ENCODE peak calls at places on chromosomes 16 and 17, in five cellular contexts. K, Y, H, G and E are unnamed samples.

GRCh38 chr17:39705786-39706348 is 6.0 kb downstream of the ERBB2 start:
- DNase-seq in H (no peak), G (no peak), Y (peak; percentile 85), K (no peak), E (peak; percentile 95)

GRCh38 chr16:610513-611381 is 20.0 kb upstream of the WFIKKN1 start:
- DNase-seq in Y (no peak), H (no peak), K (no peak), G (peak; percentile 65), E (no peak)

GRCh38 chr16:14669776-14670175 is 24.3 kb downstream of the PLA2G10 start:
- DNase-seq in K (no peak), G (no peak), H (no peak), Y (no peak), E (no peak)

GRCh38 chr17:51147641-51148040 is 5.7 kb upstream of the NME1 start:
- DNase-seq in Y (no peak), H (no peak), G (no peak), K (no peak), E (no peak)

GRCh38 chr17:45282683-45283644 is 21.1 kb upstream of the SPATA32 start:
- DNase-seq in G (no peak), K (no peak), Y (no peak), H (peak; percentile 62), E (no peak)

GRCh38 chr16:57938936-57939871 is 31.7 kb downstream of the CNGB1 start:
- DNase-seq in K (peak; percentile 47), Y (peak; percentile 70), H (no peak), G (no peak), E (no peak)

GRCh38 chr17:76909971-76910760 is 42.0 kb downstream of the MGAT5B start:
- DNase-seq in Y (no peak), K (no peak), H (no peak), G (peak; percentile 31), E (peak; percentile 40)

GRCh38 chr16:57478396-57479024 is 7.8 kb downstream of the DOK4 start:
- DNase-seq in Y (peak; percentile 34), K (no peak), G (no peak), H (no peak), E (no peak)

GRCh38 chr17:40203131-40203530 is 16.0 kb upstream of the WIPF2 start:
- DNase-seq in Y (no peak), H (no peak), K (no peak), G (no peak), E (no peak)

GRCh38 chr16:87499189-87499486 is 6.3 kb upstream of the ZCCHC14 start:
- DNase-seq in H (peak; percentile 56), Y (no peak), G (no peak), K (no peak), E (no peak)

GRCh38 chr17:7479389-7480192 is at the start of gene ZBTB4:
- DNase-seq in G (peak; percentile 69), H (no peak), Y (no peak), K (peak; percentile 57), E (no peak)

GRCh38 chr16:59192551-59193199 is 458.6 kb upstream of the GOT2 start:
- DNase-seq in H (no peak), G (peak; percentile 21), Y (no peak), K (no peak), E (no peak)

GRCh38 chr16:79363484-79363883 is 237.1 kb downstream of the MAF start:
- DNase-seq in K (no peak), Y (no peak), G (no peak), H (no peak), E (no peak)

GRCh38 chr16:57297856-57298255 is 13.4 kb upstream of the PLLP start:
- DNase-seq in Y (no peak), G (peak; percentile 81), H (no peak), K (no peak), E (no peak)

GRCh38 chr17:5220074-5220473 is 14.6 kb downstream of the SCIMP start:
- DNase-seq in H (no peak), K (no peak), G (no peak), Y (no peak), E (no peak)

GRCh38 chr16:81737885-81738536 is 41.1 kb upstream of the PLCG2 start:
- DNase-seq in G (peak; percentile 84), H (no peak), Y (peak; percentile 89), K (peak; percentile 68), E (peak; percentile 58)

GRCh38 chr17:80284631-80285030 is 24.0 kb downstream of the RNF213 start:
- DNase-seq in H (no peak), G (no peak), K (no peak), Y (no peak), E (no peak)

GRCh38 chr17:19867654-19868395 is at the start of gene ULK2:
- DNase-seq in Y (peak; percentile 58), K (peak; percentile 27), H (peak; percentile 21), G (peak; percentile 42), E (no peak)

GRCh38 chr17:78013683-78014467 is 55.4 kb downstream of the TNRC6C start:
- DNase-seq in K (peak; percentile 74), H (peak; percentile 51), Y (no peak), G (peak; percentile 46), E (peak; percentile 58)

GRCh38 chr17:35536664-35537160 is 766 bp downstream of the SLFN12L start:
- DNase-seq in G (peak; percentile 58), Y (no peak), H (no peak), K (no peak), E (no peak)

GRCh38 chr17:41624208-41625101 is at the start of gene KRT17:
- DNase-seq in Y (peak; percentile 71), H (no peak), K (no peak), G (no peak), E (no peak)

GRCh38 chr16:61042736-61043135 is 993.5 kb downstream of the CDH8 start:
- DNase-seq in Y (no peak), K (no peak), H (no peak), G (no peak), E (no peak)

GRCh38 chr16:29813644-29814562 is 1.9 kb downstream of the PRRT2 start:
- DNase-seq in H (no peak), K (no peak), Y (no peak), G (no peak), E (no peak)

GRCh38 chr16:17404903-17405691 is 65.7 kb downstream of the XYLT1 start:
- DNase-seq in H (no peak), Y (no peak), K (peak; percentile 93), G (no peak), E (no peak)

GRCh38 chr16:55873122-55873521 is 2.1 kb downstream of the CES5A start:
- DNase-seq in Y (no peak), H (no peak), K (no peak), G (no peak), E (no peak)

GRCh38 chr16:28623172-28623711 is 13.4 kb upstream of the SULT1A1 start:
- DNase-seq in Y (peak; percentile 69), K (no peak), H (no peak), G (peak; percentile 70), E (peak; percentile 68)

GRCh38 chr16:70746708-70747424 is 54.1 kb downstream of the VAC14 start:
- DNase-seq in Y (peak; percentile 74), H (peak; percentile 82), K (peak; percentile 84), G (peak; percentile 71), E (peak; percentile 97)

GRCh38 chr17:58528443-58528842 is 14.0 kb upstream of the MTMR4 start:
- DNase-seq in H (no peak), Y (no peak), G (no peak), K (no peak), E (no peak)

GRCh38 chr17:58527949-58528348 is 13.5 kb upstream of the MTMR4 start:
- DNase-seq in Y (no peak), H (no peak), K (no peak), G (no peak), E (no peak)

GRCh38 chr17:58525239-58525638 is 10.8 kb upstream of the MTMR4 start:
- DNase-seq in H (peak; percentile 55), G (no peak), K (peak; percentile 65), Y (no peak), E (no peak)

GRCh38 chr17:58529275-58529674 is 14.8 kb upstream of the MTMR4 start:
- DNase-seq in Y (no peak), G (no peak), K (no peak), H (no peak), E (no peak)

DNA sequence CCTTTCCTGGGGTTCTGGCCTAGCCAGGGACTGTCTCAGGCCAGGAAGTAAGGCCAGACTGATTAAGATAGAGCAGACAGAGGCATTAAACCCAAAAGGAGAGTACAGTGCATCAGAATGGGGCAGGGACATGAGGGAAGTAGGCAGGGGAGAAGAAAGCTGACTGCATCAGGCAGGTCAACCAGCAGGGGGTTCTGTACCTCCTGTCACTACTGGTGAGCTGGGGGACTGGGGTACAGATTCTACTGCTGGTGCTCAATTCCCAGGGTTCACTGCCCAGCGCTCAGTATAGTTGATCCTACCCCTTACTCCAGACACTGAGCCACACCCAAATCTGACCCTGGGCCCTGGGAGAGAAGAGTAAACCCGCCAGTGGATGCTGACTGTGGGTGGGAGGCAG is 12.9 kb upstream of the MTMR4 start:
- DNase-seq in K (no peak), G (no peak), H (no peak), Y (no peak), E (no peak)
- TF ChIP-seq CTCF in K (no peak), G (no peak), H (peak; percentile 23), Y (no peak), E (no peak)

GRCh38 chr16:11349599-11350276 is 4.5 kb downstream of the RMI2 start:
- DNase-seq in K (peak; percentile 84), H (no peak), G (no peak), Y (no peak), E (peak; percentile 62)
- H3K4me3 ChIP-seq in K (no peak overlapping the region), H (no peak overlapping the region), G (no peak overlapping the region), Y (no peak overlapping the region), E (no peak overlapping the region)

GRCh38 chr17:3750926-3751325 is 27.2 kb downstream of the HASPIN start:
- DNase-seq in Y (no peak), K (no peak), H (no peak), G (peak; percentile 66), E (no peak)
- TF ChIP-seq CTCF in Y (no peak), K (no peak), H (no peak), G (no peak), E (no peak)

GRCh38 chr16:68280160-68280559 is 15.8 kb downstream of the SLC7A6 start:
- DNase-seq in G (no peak), H (no peak), K (no peak), Y (no peak), E (no peak)

GRCh38 chr16:68279726-68280125 is 15.4 kb downstream of the SLC7A6 start:
- DNase-seq in H (no peak), K (no peak), Y (no peak), G (no peak), E (no peak)

GRCh38 chr16:68282064-68282452 is 17.7 kb downstream of the SLC7A6 start:
- DNase-seq in K (no peak), H (no peak), Y (no peak), G (no peak), E (no peak)

GRCh38 chr16:68283346-68283745 is 19.0 kb downstream of the SLC7A6 start:
- DNase-seq in H (no peak), K (no peak), G (no peak), Y (no peak), E (no peak)

DNA sequence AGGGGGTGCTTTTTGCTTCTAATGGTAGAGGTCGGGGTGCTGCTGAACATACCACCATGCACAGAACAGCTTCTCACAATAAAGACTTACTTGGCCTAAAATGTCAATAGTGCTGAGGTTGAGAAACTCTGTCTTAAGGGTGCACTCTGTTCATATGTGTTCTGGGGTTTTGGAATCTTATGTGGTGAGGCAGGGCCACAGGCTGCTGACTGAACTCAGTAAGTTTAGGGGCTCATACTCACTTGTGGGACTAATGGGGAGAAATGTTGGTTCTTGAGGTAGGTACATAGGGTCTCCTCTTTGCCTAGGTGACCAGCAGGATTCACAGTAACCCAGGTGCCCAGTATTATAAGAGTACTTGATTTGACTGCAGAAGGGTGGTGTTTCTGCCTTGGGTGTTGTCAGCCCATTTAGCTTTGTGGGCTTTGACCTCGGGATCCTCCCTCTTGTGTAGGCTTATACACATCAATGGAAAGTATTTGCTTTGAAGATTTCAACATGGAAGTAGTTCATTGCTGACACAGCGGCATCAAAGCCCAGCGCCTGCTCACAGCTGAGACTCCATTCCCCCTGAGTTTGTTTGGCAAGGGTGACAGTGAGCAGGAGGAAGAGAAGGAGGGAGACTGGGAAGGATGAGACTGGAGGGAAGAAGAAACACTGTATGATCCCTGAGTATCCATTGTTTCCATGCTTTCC is 17.2 kb downstream of the SLC7A6 start:
- DNase-seq in Y (no peak), G (peak; percentile 36), H (no peak), K (no peak), E (no peak)
- H3K4me3 ChIP-seq in Y (no peak overlapping the region), G (peak overlapping the region; percentile 5), H (no peak overlapping the region), K (no peak overlapping the region), E (no peak overlapping the region)